ENCODE peak calls at places on chromosomes 5 and 9, in five cellular contexts. One of them, this sample, is unnamed. For H3K4me1, the result is how much of the 10 kb centered on the place peaks cover.

GRCh38 chr9:89592963-89593775 is 11.6 kb upstream of the GADD45G start:
- DNase-seq in HCT116: no peak
- DNase-seq in left lung: no peak
- DNase-seq in IMR-90: peak
- DNase-seq in fibroblast of lung: peak
- DNase-seq in this sample: no peak

GRCh38 chr5:151021771-151022170 is 1.4 kb downstream of the GPX3 start:
- DNase-seq in IMR-90: no peak
- DNase-seq in fibroblast of lung: no peak
- DNase-seq in left lung: no peak
- DNase-seq in HCT116: no peak
- DNase-seq in this sample: no peak

GRCh38 chr9:35730486-35730854 is 1.5 kb downstream of the TLN1 start:
- DNase-seq in fibroblast of lung: no peak
- DNase-seq in HCT116: no peak
- DNase-seq in left lung: no peak
- DNase-seq in IMR-90: no peak
- DNase-seq in this sample: no peak

GRCh38 chr9:84447305-84447704 is 106.7 kb upstream of the SLC28A3 start:
- DNase-seq in IMR-90: no peak
- DNase-seq in left lung: no peak
- DNase-seq in HCT116: no peak
- DNase-seq in fibroblast of lung: no peak
- DNase-seq in this sample: no peak

GRCh38 chr5:56123531-56124243 is 109.4 kb downstream of the ANKRD55 start:
- DNase-seq in IMR-90: peak
- DNase-seq in left lung: peak
- DNase-seq in fibroblast of lung: peak
- DNase-seq in HCT116: peak
- DNase-seq in this sample: peak

GRCh38 chr9:70362952-70363351 is 51.5 kb downstream of the KLF9 start:
- DNase-seq in left lung: no peak
- DNase-seq in IMR-90: peak
- DNase-seq in HCT116: no peak
- DNase-seq in fibroblast of lung: no peak
- DNase-seq in this sample: no peak

GRCh38 chr9:127708952-127709587 is 2.3 kb downstream of the CFAP157 start:
- DNase-seq in fibroblast of lung: no peak
- DNase-seq in left lung: no peak
- DNase-seq in IMR-90: no peak
- DNase-seq in HCT116: no peak
- DNase-seq in this sample: no peak

GRCh38 chr9:36074870-36075532 is 38.3 kb downstream of the RECK start:
- DNase-seq in fibroblast of lung: peak
- DNase-seq in left lung: peak
- DNase-seq in IMR-90: peak
- DNase-seq in HCT116: no peak
- DNase-seq in this sample: peak

GRCh38 chr5:9888517-9888916 is 258.4 kb upstream of the TAS2R1 start:
- DNase-seq in fibroblast of lung: peak
- DNase-seq in IMR-90: peak
- DNase-seq in left lung: no peak
- DNase-seq in HCT116: no peak
- DNase-seq in this sample: no peak

GRCh38 chr5:150249744-150250143 is 39.8 kb downstream of the CAMK2A start:
- DNase-seq in left lung: no peak
- DNase-seq in HCT116: no peak
- DNase-seq in IMR-90: no peak
- DNase-seq in fibroblast of lung: no peak
- DNase-seq in this sample: no peak

GRCh38 chr5:133926960-133927615 is 41.3 kb downstream of the C5orf15 start:
- DNase-seq in left lung: no peak
- DNase-seq in IMR-90: no peak
- DNase-seq in fibroblast of lung: no peak
- DNase-seq in HCT116: no peak
- DNase-seq in this sample: no peak

GRCh38 chr5:132481243-132482211 is 9.0 kb downstream of the IRF1 start:
- DNase-seq in left lung: no peak
- DNase-seq in HCT116: no peak
- DNase-seq in IMR-90: no peak
- DNase-seq in fibroblast of lung: no peak
- DNase-seq in this sample: no peak

GRCh38 chr5:107618233-107618632 is 52.5 kb downstream of the EFNA5 start:
- DNase-seq in fibroblast of lung: peak
- DNase-seq in IMR-90: no peak
- DNase-seq in HCT116: no peak
- DNase-seq in left lung: no peak
- DNase-seq in this sample: no peak

GRCh38 chr9:100486479-100487176 is 13.7 kb downstream of the TMEFF1 start:
- DNase-seq in IMR-90: no peak
- DNase-seq in HCT116: no peak
- DNase-seq in fibroblast of lung: no peak
- DNase-seq in left lung: no peak
- DNase-seq in this sample: no peak

GRCh38 chr5:10709409-10709808 is 51.6 kb downstream of the DAP start:
- DNase-seq in HCT116: no peak
- DNase-seq in left lung: no peak
- DNase-seq in IMR-90: no peak
- DNase-seq in fibroblast of lung: no peak
- DNase-seq in this sample: no peak

GRCh38 chr5:42614509-42614908 is 142.1 kb upstream of the CCDC152 start:
- DNase-seq in fibroblast of lung: peak
- DNase-seq in IMR-90: peak
- DNase-seq in HCT116: no peak
- DNase-seq in left lung: no peak
- DNase-seq in this sample: no peak

GRCh38 chr9:77420641-77421040 is 227.5 kb downstream of the GNA14 start:
- DNase-seq in HCT116: no peak
- DNase-seq in IMR-90: no peak
- DNase-seq in fibroblast of lung: no peak
- DNase-seq in left lung: no peak
- DNase-seq in this sample: no peak

GRCh38 chr5:154309361-154309725 is 118.8 kb downstream of the GALNT10 start:
- DNase-seq in IMR-90: peak
- DNase-seq in left lung: no peak
- DNase-seq in fibroblast of lung: peak
- DNase-seq in HCT116: no peak
- DNase-seq in this sample: no peak

GRCh38 chr5:120368923-120369715 is 95.0 kb upstream of the PRR16 start:
- DNase-seq in HCT116: no peak
- DNase-seq in left lung: no peak
- DNase-seq in IMR-90: no peak
- DNase-seq in fibroblast of lung: no peak
- DNase-seq in this sample: peak

GRCh38 chr5:80190960-80191359 is 64.9 kb downstream of the SERINC5 start:
- DNase-seq in IMR-90: no peak
- DNase-seq in HCT116: no peak
- DNase-seq in left lung: no peak
- DNase-seq in fibroblast of lung: no peak
- DNase-seq in this sample: no peak

GRCh38 chr5:126464959-126465358 is 41.8 kb downstream of the GRAMD2B start:
- DNase-seq in fibroblast of lung: no peak
- DNase-seq in left lung: no peak
- DNase-seq in IMR-90: no peak
- DNase-seq in HCT116: no peak
- DNase-seq in this sample: peak

GRCh38 chr9:71647094-71647591 is 121.2 kb downstream of the CEMIP2 start:
- DNase-seq in IMR-90: peak
- DNase-seq in fibroblast of lung: peak
- DNase-seq in HCT116: peak
- DNase-seq in left lung: peak
- DNase-seq in this sample: peak

DNA sequence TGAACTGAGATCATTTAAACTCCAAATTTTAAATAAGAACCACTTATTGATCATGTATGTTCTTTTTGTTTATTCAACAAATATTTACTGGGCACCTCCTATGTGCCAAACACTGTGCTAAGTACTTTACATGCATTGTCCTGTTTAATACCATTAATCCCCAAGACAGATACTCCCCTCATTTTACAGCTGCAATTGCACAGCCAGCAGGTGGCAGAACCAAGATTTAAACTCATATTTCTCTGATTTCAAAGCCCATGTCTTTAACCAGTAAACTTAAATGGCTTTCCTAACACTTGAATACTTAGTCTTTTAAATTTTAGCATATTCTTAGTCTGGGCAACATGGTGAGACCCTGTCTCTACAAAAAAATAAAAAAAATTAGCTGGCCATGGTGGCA is 43.4 kb upstream of the KIAA1958 start:
- DNase-seq in left lung: no peak
- DNase-seq in IMR-90: peak
- DNase-seq in HCT116: no peak
- DNase-seq in fibroblast of lung: peak
- DNase-seq in this sample: no peak
- TF ChIP-seq CTCF in left lung: peak
- TF ChIP-seq CTCF in IMR-90: peak
- TF ChIP-seq CTCF in HCT116: peak
- TF ChIP-seq CTCF in fibroblast of lung: peak
- TF ChIP-seq CTCF in this sample: no peak

DNA sequence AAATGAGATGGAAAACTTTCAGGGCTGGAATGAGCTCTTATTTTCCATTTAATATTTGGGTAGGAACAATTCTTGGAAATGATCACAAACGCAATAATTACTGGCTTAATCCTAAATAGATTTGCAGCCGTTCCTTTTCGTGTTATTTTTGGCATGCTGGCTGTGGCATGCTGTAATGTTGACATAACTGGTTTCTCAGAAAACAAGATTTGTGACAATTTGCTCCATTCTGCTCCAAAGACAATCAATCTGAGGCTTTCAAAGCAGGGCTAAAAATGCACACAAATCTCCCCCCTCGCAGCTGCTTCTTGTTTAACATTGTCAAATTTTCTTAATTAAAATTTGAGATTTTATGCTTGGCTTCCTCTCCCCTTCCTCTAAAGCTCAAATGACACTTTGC is 151.2 kb downstream of the TTC39B start:
- DNase-seq in IMR-90: no peak
- DNase-seq in fibroblast of lung: peak
- DNase-seq in left lung: no peak
- DNase-seq in HCT116: no peak
- DNase-seq in this sample: no peak
- H3K4me1 ChIP-seq in IMR-90: under half
- H3K4me1 ChIP-seq in fibroblast of lung: under half
- H3K4me1 ChIP-seq in left lung: under half
- H3K4me1 ChIP-seq in HCT116: under half
- H3K4me1 ChIP-seq in this sample: under half

GRCh38 chr9:92095236-92095635 is 20.0 kb downstream of the SPTLC1 start:
- DNase-seq in HCT116: no peak
- DNase-seq in left lung: no peak
- DNase-seq in IMR-90: no peak
- DNase-seq in fibroblast of lung: no peak
- DNase-seq in this sample: no peak
- TF ChIP-seq CTCF in HCT116: no peak
- TF ChIP-seq CTCF in left lung: no peak
- TF ChIP-seq CTCF in IMR-90: no peak
- TF ChIP-seq CTCF in fibroblast of lung: no peak
- TF ChIP-seq CTCF in this sample: no peak

GRCh38 chr5:138840100-138840499 is 35.0 kb downstream of the LRRTM2 start:
- DNase-seq in IMR-90: no peak
- DNase-seq in fibroblast of lung: no peak
- DNase-seq in left lung: no peak
- DNase-seq in HCT116: no peak
- DNase-seq in this sample: no peak

GRCh38 chr5:138844812-138845513 is 30.2 kb downstream of the LRRTM2 start:
- DNase-seq in left lung: no peak
- DNase-seq in HCT116: no peak
- DNase-seq in IMR-90: peak
- DNase-seq in fibroblast of lung: peak
- DNase-seq in this sample: no peak

GRCh38 chr5:138843789-138844461 is 31.2 kb downstream of the LRRTM2 start:
- DNase-seq in left lung: no peak
- DNase-seq in HCT116: no peak
- DNase-seq in fibroblast of lung: peak
- DNase-seq in IMR-90: peak
- DNase-seq in this sample: no peak

GRCh38 chr5:138837160-138837559 is 38.0 kb downstream of the LRRTM2 start:
- DNase-seq in left lung: no peak
- DNase-seq in fibroblast of lung: no peak
- DNase-seq in IMR-90: no peak
- DNase-seq in HCT116: no peak
- DNase-seq in this sample: no peak

DNA sequence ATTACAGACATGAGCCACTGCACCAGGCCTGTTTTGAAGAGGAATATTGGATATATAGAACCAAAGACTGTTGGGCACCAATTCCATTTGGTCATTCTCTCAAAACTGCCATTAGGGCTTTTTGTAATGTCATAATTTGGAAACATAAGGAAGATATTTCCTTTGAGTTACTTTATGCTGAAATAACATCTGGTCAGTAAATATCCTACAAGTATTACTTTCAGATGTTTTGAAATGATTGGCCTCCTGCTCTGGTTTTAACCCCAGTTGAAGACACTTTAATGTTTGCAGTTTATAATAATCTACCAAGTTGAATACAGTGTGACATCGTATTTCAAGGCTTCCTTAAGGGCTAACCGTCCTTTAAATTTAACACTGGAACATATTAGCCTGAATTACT is 33.6 kb downstream of the LRRTM2 start:
- DNase-seq in HCT116: no peak
- DNase-seq in left lung: no peak
- DNase-seq in IMR-90: no peak
- DNase-seq in fibroblast of lung: no peak
- DNase-seq in this sample: no peak
- H3K4me1 ChIP-seq in HCT116: under half
- H3K4me1 ChIP-seq in left lung: under half
- H3K4me1 ChIP-seq in IMR-90: under half
- H3K4me1 ChIP-seq in fibroblast of lung: under half
- H3K4me1 ChIP-seq in this sample: under half